ENCODE peak calls at places on chromosomes 12 and 14, in seven cellular contexts. J, Z, H, M, V, X and W are unnamed samples.
A peak's percentile ranks its signal among the peaks of the same experiment; 100 is the strongest.

GRCh38 chr12:116717466-116718457 is 20.1 kb downstream of the SPRING1 start:
- DNase-seq in J (no peak), H (no peak), M (no peak), X (no peak), V (no peak), Z (no peak), W (no peak)

GRCh38 chr14:97459180-97459579 is 662.0 kb downstream of the VRK1 start:
- DNase-seq in J (no peak), Z (no peak), X (no peak), V (no peak), H (no peak), M (no peak), W (no peak)

GRCh38 chr12:14387472-14387871 is 22.0 kb downstream of the ATF7IP start:
- DNase-seq in Z (no peak), J (no peak), X (no peak), M (no peak), V (no peak), H (no peak), W (no peak)

GRCh38 chr14:68283378-68284123 is 464.0 kb downstream of the RAD51B start:
- DNase-seq in V (peak; percentile 95), J (no peak), Z (no peak), X (no peak), M (no peak), H (no peak), W (no peak)

GRCh38 chr14:105070760-105071137 is 5.5 kb upstream of the GPR132 start:
- DNase-seq in Z (no peak), H (no peak), M (no peak), J (no peak), V (peak; percentile 56), X (no peak), W (no peak)

GRCh38 chr14:24013654-24014514 is 25.2 kb downstream of the DHRS4L2 start:
- DNase-seq in Z (peak; percentile 78), V (peak; percentile 57), J (peak; percentile 60), X (no peak), M (peak; percentile 92), H (peak; percentile 78), W (peak; percentile 77)

GRCh38 chr12:24948452-24948815 is 467 bp downstream of the BCAT1 start:
- DNase-seq in Z (no peak), M (no peak), X (no peak), H (peak; percentile 63), J (peak; percentile 34), V (peak; percentile 73), W (no peak)

GRCh38 chr12:58269476-58269875 is 328.1 kb downstream of the ATP23 start:
- DNase-seq in J (no peak), V (no peak), Z (no peak), X (no peak), M (no peak), H (no peak), W (no peak)

GRCh38 chr14:85517113-85517688 is 12.7 kb upstream of the FLRT2 start:
- DNase-seq in X (no peak), Z (no peak), H (no peak), M (no peak), V (no peak), J (no peak), W (no peak)

GRCh38 chr14:31083781-31084180 is 57.6 kb upstream of the STRN3 start:
- DNase-seq in J (no peak), Z (no peak), V (no peak), M (no peak), H (no peak), X (no peak), W (no peak)

GRCh38 chr12:3496964-3497363 is 6.0 kb downstream of the PRMT8 start:
- DNase-seq in V (no peak), J (no peak), X (no peak), M (peak; percentile 12), Z (peak; percentile 16), H (peak; percentile 36), W (peak; percentile 49)

GRCh38 chr12:63151061-63151897 is at the start of gene AVPR1A:
- DNase-seq in X (no peak), Z (no peak), V (no peak), J (no peak), M (no peak), H (peak; percentile 9), W (no peak)

GRCh38 chr14:50225067-50225973 is 6.1 kb downstream of the SOS2 start:
- DNase-seq in V (no peak), X (no peak), H (peak; percentile 16), J (no peak), M (peak; percentile 16), Z (no peak), W (no peak)

GRCh38 chr12:22121224-22121623 is 75.2 kb downstream of the CMAS start:
- DNase-seq in H (no peak), X (no peak), V (no peak), M (peak; percentile 9), J (no peak), Z (peak; percentile 10), W (no peak)

GRCh38 chr12:53867216-53868012 is 71.2 kb upstream of the HOXC13 start:
- DNase-seq in V (no peak), J (peak; percentile 33), M (peak; percentile 14), H (no peak), Z (no peak), X (no peak), W (no peak)

GRCh38 chr12:17235996-17236395 is 630.0 kb upstream of the LMO3 start:
- DNase-seq in X (no peak), H (no peak), J (no peak), M (no peak), V (no peak), Z (no peak), W (no peak)

GRCh38 chr14:100440207-100440631 is 117.1 kb downstream of the SLC25A47 start:
- DNase-seq in H (peak; percentile 66), V (no peak), X (peak; percentile 31), J (peak; percentile 62), M (peak; percentile 73), Z (no peak), W (peak; percentile 90)

GRCh38 chr12:115338566-115339294 is 654.8 kb upstream of the TBX3 start:
- DNase-seq in V (peak; percentile 67), X (no peak), H (no peak), J (no peak), M (no peak), Z (no peak), W (no peak)

GRCh38 chr14:100552524-100553125 is 34.6 kb downstream of the BEGAIN start:
- DNase-seq in J (no peak), V (no peak), H (no peak), Z (no peak), M (no peak), X (no peak), W (no peak)

GRCh38 chr14:97251423-97252155 is 454.4 kb downstream of the VRK1 start:
- DNase-seq in V (no peak), M (no peak), Z (no peak), X (peak; percentile 13), H (no peak), J (no peak), W (no peak)

GRCh38 chr12:107134558-107134957 is 41.2 kb upstream of the CRY1 start:
- DNase-seq in Z (peak; percentile 75), X (peak; percentile 47), V (no peak), J (peak; percentile 67), M (peak; percentile 73), H (no peak), W (peak; percentile 55)

GRCh38 chr14:22314183-22314820 is 274.7 kb downstream of the DAD1 start:
- DNase-seq in M (peak; percentile 82), Z (peak; percentile 60), X (no peak), V (peak; percentile 48), J (peak; percentile 29), H (peak; percentile 43), W (no peak)

GRCh38 chr12:29930503-29930902 is 146.8 kb upstream of the TMTC1 start:
- DNase-seq in M (no peak), X (no peak), V (no peak), J (no peak), H (no peak), Z (no peak), W (no peak)

DNA sequence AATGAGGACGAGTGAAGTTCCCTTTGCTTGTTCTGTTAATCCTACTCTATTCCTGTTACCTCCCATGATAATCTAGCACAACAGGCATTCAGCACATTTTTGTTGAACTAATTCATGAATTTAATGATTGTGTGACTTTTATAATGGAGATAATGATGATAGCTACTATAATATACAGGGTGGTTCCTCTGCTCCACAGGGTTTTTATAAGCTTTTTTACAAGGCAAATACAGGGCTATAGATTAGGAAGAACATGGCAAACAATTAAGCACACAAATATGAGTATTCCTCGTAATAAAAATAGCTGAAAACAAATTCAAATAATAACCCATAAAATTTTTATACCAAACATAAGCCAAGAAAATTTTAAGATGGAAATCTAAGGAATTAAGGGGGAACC is 145.6 kb upstream of the TMTC1 start:
- DNase-seq in V (no peak), Z (no peak), J (no peak), M (no peak), H (no peak), X (no peak), W (no peak)
- TF ChIP-seq JUND in V (no peak), Z (no peak), J (no peak), M (no peak), H (no peak), X (no peak), W (no peak)

DNA sequence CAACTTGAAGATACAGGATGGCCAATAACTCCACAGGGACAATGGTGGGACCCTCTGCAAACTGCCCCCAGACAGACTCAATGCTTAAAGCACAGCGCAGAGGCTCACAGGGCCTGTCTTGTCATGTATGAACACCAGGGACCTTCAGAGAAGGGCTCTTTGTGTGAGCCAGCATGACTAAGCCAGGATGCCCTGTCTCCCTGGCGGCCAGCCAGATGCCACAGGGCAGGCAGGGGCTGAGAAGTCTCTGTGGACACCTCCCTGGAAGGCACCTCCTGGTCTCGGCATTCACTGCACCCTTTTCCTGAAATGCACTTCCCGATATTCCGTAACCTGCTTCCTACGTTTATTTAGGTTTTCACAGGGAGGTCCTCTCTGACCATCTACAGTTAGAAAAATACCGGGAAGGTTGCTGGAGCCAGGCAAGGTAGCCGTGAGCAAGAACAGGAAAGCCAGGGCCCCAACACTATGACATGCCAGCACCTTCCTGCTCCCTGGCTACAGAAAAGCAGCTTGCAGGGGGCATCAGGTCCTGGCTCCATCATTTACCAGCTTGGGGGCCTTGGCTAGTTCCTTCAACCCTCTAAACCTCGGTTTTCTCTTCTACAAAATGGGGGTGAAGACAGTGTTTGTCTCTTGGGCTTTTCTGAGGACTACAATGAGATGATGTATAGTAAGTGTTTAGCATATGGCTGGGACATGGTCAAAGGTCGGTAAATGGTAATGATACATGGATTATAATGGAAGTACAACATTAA is 65.0 kb downstream of the PITPNM2 start:
- DNase-seq in Z (peak; percentile 83), V (no peak), M (peak; percentile 68), J (no peak), X (no peak), H (peak; percentile 54), W (peak; percentile 42)
- TF ChIP-seq JUND in Z (peak; percentile 84), V (no peak), M (no peak), J (no peak), X (no peak), H (no peak), W (no peak)

DNA sequence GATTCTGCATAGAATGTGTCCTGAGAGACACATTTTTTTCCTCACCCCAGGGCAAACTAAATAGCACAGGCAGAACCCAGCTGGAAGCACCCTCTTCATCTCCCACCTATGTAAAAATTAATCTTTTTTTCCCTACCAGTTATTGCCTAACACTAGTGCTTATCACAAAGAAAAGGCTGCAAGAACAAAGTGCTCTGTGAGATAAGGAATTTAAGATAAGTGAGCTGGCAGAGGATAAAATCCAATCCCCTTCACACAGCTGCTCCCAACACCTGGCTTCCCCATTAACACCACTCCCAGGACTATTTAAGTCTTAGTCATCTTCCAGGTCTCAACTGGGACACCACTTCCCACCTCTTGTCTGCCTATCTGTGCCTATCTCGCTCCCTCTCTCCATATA is 75.2 kb downstream of the TTC9 start:
- DNase-seq in X (no peak), M (no peak), H (no peak), J (no peak), V (no peak), Z (no peak), W (no peak)
- TF ChIP-seq JUND in X (no peak), M (no peak), H (no peak), J (no peak), V (no peak), Z (no peak), W (no peak)

GRCh38 chr14:73491256-73491976 is 683 bp downstream of the RIOX1 start:
- DNase-seq in Z (no peak), M (peak; percentile 54), H (peak; percentile 85), J (peak; percentile 76), X (no peak), V (no peak), W (peak; percentile 92)
- TF ChIP-seq JUND in Z (no peak), M (no peak), H (no peak), J (no peak), X (no peak), V (no peak), W (no peak)